ENCODE peak calls at places on chromosomes 11 and 22, in six cellular contexts. One of them, this sample, is unnamed.

GRCh38 chr11:78946945-78947914 is 372.6 kb upstream of the NARS2 start:
- DNase-seq in fibroblast of mammary gland: peak
- DNase-seq in AG09309: peak
- DNase-seq in H9: no peak
- DNase-seq in neural crest cell: no peak
- DNase-seq in coronary artery: no peak
- DNase-seq in this sample: no peak

GRCh38 chr11:126465573-126466287 is 110.2 kb downstream of the ST3GAL4 start:
- DNase-seq in fibroblast of mammary gland: no peak
- DNase-seq in AG09309: no peak
- DNase-seq in H9: no peak
- DNase-seq in neural crest cell: no peak
- DNase-seq in coronary artery: no peak
- DNase-seq in this sample: no peak

GRCh38 chr11:1870721-1871466 is 18.0 kb downstream of the LSP1 start:
- DNase-seq in fibroblast of mammary gland: no peak
- DNase-seq in AG09309: no peak
- DNase-seq in H9: no peak
- DNase-seq in neural crest cell: no peak
- DNase-seq in coronary artery: no peak
- DNase-seq in this sample: peak

GRCh38 chr22:38694945-38695344 is 5.8 kb downstream of the JOSD1 start:
- DNase-seq in fibroblast of mammary gland: no peak
- DNase-seq in AG09309: no peak
- DNase-seq in H9: no peak
- DNase-seq in neural crest cell: no peak
- DNase-seq in coronary artery: no peak
- DNase-seq in this sample: no peak

GRCh38 chr22:33542153-33542552 is 378.1 kb downstream of the LARGE1 start:
- DNase-seq in fibroblast of mammary gland: peak
- DNase-seq in AG09309: no peak
- DNase-seq in H9: no peak
- DNase-seq in neural crest cell: no peak
- DNase-seq in coronary artery: no peak
- DNase-seq in this sample: no peak

GRCh38 chr11:132111781-132112380 is 741.5 kb downstream of the NTM start:
- DNase-seq in fibroblast of mammary gland: peak
- DNase-seq in AG09309: peak
- DNase-seq in H9: no peak
- DNase-seq in neural crest cell: no peak
- DNase-seq in coronary artery: no peak
- DNase-seq in this sample: no peak

GRCh38 chr11:58392741-58393140 is 13.9 kb downstream of the OR5B3 start:
- DNase-seq in fibroblast of mammary gland: no peak
- DNase-seq in AG09309: no peak
- DNase-seq in H9: no peak
- DNase-seq in neural crest cell: no peak
- DNase-seq in coronary artery: no peak
- DNase-seq in this sample: no peak

GRCh38 chr11:46900091-46900746 is 18.1 kb downstream of the LRP4 start:
- DNase-seq in fibroblast of mammary gland: no peak
- DNase-seq in AG09309: no peak
- DNase-seq in H9: no peak
- DNase-seq in neural crest cell: no peak
- DNase-seq in coronary artery: no peak
- DNase-seq in this sample: no peak

GRCh38 chr11:95248666-95249467 is 17.9 kb upstream of the SESN3 start:
- DNase-seq in fibroblast of mammary gland: no peak
- DNase-seq in AG09309: no peak
- DNase-seq in H9: peak
- DNase-seq in neural crest cell: no peak
- DNase-seq in coronary artery: no peak
- DNase-seq in this sample: no peak

GRCh38 chr11:81004576-81004975 is 1563.7 kb upstream of the TENM4 start:
- DNase-seq in fibroblast of mammary gland: no peak
- DNase-seq in AG09309: no peak
- DNase-seq in H9: no peak
- DNase-seq in neural crest cell: no peak
- DNase-seq in coronary artery: no peak
- DNase-seq in this sample: no peak

GRCh38 chr11:67320011-67320410 is 16.7 kb downstream of the SSH3 start:
- DNase-seq in fibroblast of mammary gland: no peak
- DNase-seq in AG09309: no peak
- DNase-seq in H9: no peak
- DNase-seq in neural crest cell: no peak
- DNase-seq in coronary artery: no peak
- DNase-seq in this sample: no peak

GRCh38 chr11:102446606-102447005 is 6.0 kb downstream of the TMEM123 start:
- DNase-seq in fibroblast of mammary gland: peak
- DNase-seq in AG09309: no peak
- DNase-seq in H9: no peak
- DNase-seq in neural crest cell: no peak
- DNase-seq in coronary artery: no peak
- DNase-seq in this sample: no peak

GRCh38 chr11:76030286-76030685 is 176.0 kb downstream of the WNT11 start:
- DNase-seq in fibroblast of mammary gland: peak
- DNase-seq in AG09309: no peak
- DNase-seq in H9: no peak
- DNase-seq in neural crest cell: no peak
- DNase-seq in coronary artery: no peak
- DNase-seq in this sample: no peak

GRCh38 chr22:29108137-29108536 is 35.3 kb downstream of the KREMEN1 start:
- DNase-seq in fibroblast of mammary gland: peak
- DNase-seq in AG09309: no peak
- DNase-seq in H9: no peak
- DNase-seq in neural crest cell: no peak
- DNase-seq in coronary artery: no peak
- DNase-seq in this sample: no peak

GRCh38 chr11:113603277-113604059 is 102.6 kb downstream of the TMPRSS5 start:
- DNase-seq in fibroblast of mammary gland: no peak
- DNase-seq in AG09309: no peak
- DNase-seq in H9: no peak
- DNase-seq in neural crest cell: no peak
- DNase-seq in coronary artery: no peak
- DNase-seq in this sample: no peak

GRCh38 chr11:75867778-75868374 is 52.9 kb downstream of the UVRAG start:
- DNase-seq in fibroblast of mammary gland: peak
- DNase-seq in AG09309: peak
- DNase-seq in H9: no peak
- DNase-seq in neural crest cell: peak
- DNase-seq in coronary artery: no peak
- DNase-seq in this sample: peak

GRCh38 chr11:123137496-123138270 is 57.4 kb downstream of the CLMP start:
- DNase-seq in fibroblast of mammary gland: peak
- DNase-seq in AG09309: peak
- DNase-seq in H9: peak
- DNase-seq in neural crest cell: peak
- DNase-seq in coronary artery: peak
- DNase-seq in this sample: peak

GRCh38 chr11:57103899-57104605 is 77.7 kb upstream of the LRRC55 start:
- DNase-seq in fibroblast of mammary gland: no peak
- DNase-seq in AG09309: no peak
- DNase-seq in H9: no peak
- DNase-seq in neural crest cell: no peak
- DNase-seq in coronary artery: no peak
- DNase-seq in this sample: no peak

GRCh38 chr11:45872513-45873356 is 12.7 kb upstream of the MAPK8IP1 start:
- DNase-seq in fibroblast of mammary gland: peak
- DNase-seq in AG09309: peak
- DNase-seq in H9: peak
- DNase-seq in neural crest cell: peak
- DNase-seq in coronary artery: no peak
- DNase-seq in this sample: peak

GRCh38 chr11:9982796-9983579 is 311.0 kb downstream of the SBF2 start:
- DNase-seq in fibroblast of mammary gland: peak
- DNase-seq in AG09309: no peak
- DNase-seq in H9: peak
- DNase-seq in neural crest cell: peak
- DNase-seq in coronary artery: no peak
- DNase-seq in this sample: no peak

GRCh38 chr11:126080206-126080941 is 17.7 kb upstream of the CDON start:
- DNase-seq in fibroblast of mammary gland: peak
- DNase-seq in AG09309: no peak
- DNase-seq in H9: no peak
- DNase-seq in neural crest cell: no peak
- DNase-seq in coronary artery: no peak
- DNase-seq in this sample: peak

GRCh38 chr11:61609970-61610347 is 29.1 kb upstream of the SYT7 start:
- DNase-seq in fibroblast of mammary gland: no peak
- DNase-seq in AG09309: no peak
- DNase-seq in H9: peak
- DNase-seq in neural crest cell: no peak
- DNase-seq in coronary artery: no peak
- DNase-seq in this sample: no peak

GRCh38 chr22:33247758-33248157 is 189.6 kb upstream of the SYN3 start:
- DNase-seq in fibroblast of mammary gland: peak
- DNase-seq in AG09309: no peak
- DNase-seq in H9: no peak
- DNase-seq in neural crest cell: no peak
- DNase-seq in coronary artery: no peak
- DNase-seq in this sample: no peak

GRCh38 chr11:80462211-80462610 is 1021.4 kb upstream of the TENM4 start:
- DNase-seq in fibroblast of mammary gland: peak
- DNase-seq in AG09309: no peak
- DNase-seq in H9: no peak
- DNase-seq in neural crest cell: no peak
- DNase-seq in coronary artery: no peak
- DNase-seq in this sample: no peak

GRCh38 chr11:116882386-116882785 is 45.0 kb upstream of the APOA1 start:
- DNase-seq in fibroblast of mammary gland: peak
- DNase-seq in AG09309: peak
- DNase-seq in H9: no peak
- DNase-seq in neural crest cell: no peak
- DNase-seq in coronary artery: no peak
- DNase-seq in this sample: no peak

GRCh38 chr11:98967005-98967404 is 53.7 kb upstream of the CNTN5 start:
- DNase-seq in fibroblast of mammary gland: no peak
- DNase-seq in AG09309: no peak
- DNase-seq in H9: no peak
- DNase-seq in neural crest cell: no peak
- DNase-seq in coronary artery: no peak
- DNase-seq in this sample: no peak

GRCh38 chr22:33465554-33465953 is 407.4 kb upstream of the SYN3 start:
- DNase-seq in fibroblast of mammary gland: no peak
- DNase-seq in AG09309: no peak
- DNase-seq in H9: no peak
- DNase-seq in neural crest cell: no peak
- DNase-seq in coronary artery: no peak
- DNase-seq in this sample: no peak

GRCh38 chr11:5343474-5344335 is at the start of gene OR51B5:
- DNase-seq in fibroblast of mammary gland: no peak
- DNase-seq in AG09309: no peak
- DNase-seq in H9: no peak
- DNase-seq in neural crest cell: no peak
- DNase-seq in coronary artery: no peak
- DNase-seq in this sample: no peak

GRCh38 chr11:2510626-2511402 is 66.0 kb downstream of the KCNQ1 start:
- DNase-seq in fibroblast of mammary gland: no peak
- DNase-seq in AG09309: no peak
- DNase-seq in H9: no peak
- DNase-seq in neural crest cell: no peak
- DNase-seq in coronary artery: peak
- DNase-seq in this sample: no peak

GRCh38 chr11:66144000-66144678 is 74.1 kb downstream of the PACS1 start:
- DNase-seq in fibroblast of mammary gland: no peak
- DNase-seq in AG09309: no peak
- DNase-seq in H9: no peak
- DNase-seq in neural crest cell: no peak
- DNase-seq in coronary artery: no peak
- DNase-seq in this sample: no peak
- TF ChIP-seq CTCF in fibroblast of mammary gland: no peak
- TF ChIP-seq CTCF in AG09309: no peak
- TF ChIP-seq CTCF in H9: no peak
- TF ChIP-seq CTCF in neural crest cell: no peak
- TF ChIP-seq CTCF in coronary artery: no peak
- TF ChIP-seq CTCF in this sample: no peak

GRCh38 chr22:22031183-22031560 is 48.6 kb upstream of the TOP3B start:
- DNase-seq in fibroblast of mammary gland: no peak
- DNase-seq in AG09309: no peak
- DNase-seq in H9: no peak
- DNase-seq in neural crest cell: no peak
- DNase-seq in coronary artery: no peak
- DNase-seq in this sample: no peak

GRCh38 chr22:22031571-22031970 is 49.0 kb upstream of the TOP3B start:
- DNase-seq in fibroblast of mammary gland: no peak
- DNase-seq in AG09309: no peak
- DNase-seq in H9: no peak
- DNase-seq in neural crest cell: no peak
- DNase-seq in coronary artery: no peak
- DNase-seq in this sample: no peak

GRCh38 chr22:22032906-22033802 is 50.6 kb upstream of the TOP3B start:
- DNase-seq in fibroblast of mammary gland: no peak
- DNase-seq in AG09309: no peak
- DNase-seq in H9: no peak
- DNase-seq in neural crest cell: no peak
- DNase-seq in coronary artery: no peak
- DNase-seq in this sample: no peak

GRCh38 chr22:22032099-22032905 is 49.7 kb upstream of the TOP3B start:
- DNase-seq in fibroblast of mammary gland: no peak
- DNase-seq in AG09309: no peak
- DNase-seq in H9: no peak
- DNase-seq in neural crest cell: no peak
- DNase-seq in coronary artery: no peak
- DNase-seq in this sample: no peak

GRCh38 chr22:22030493-22031182 is 48.1 kb upstream of the TOP3B start:
- DNase-seq in fibroblast of mammary gland: no peak
- DNase-seq in AG09309: no peak
- DNase-seq in H9: peak
- DNase-seq in neural crest cell: no peak
- DNase-seq in coronary artery: no peak
- DNase-seq in this sample: peak
- TF ChIP-seq CTCF in fibroblast of mammary gland: peak
- TF ChIP-seq CTCF in AG09309: peak
- TF ChIP-seq CTCF in H9: peak
- TF ChIP-seq CTCF in neural crest cell: peak
- TF ChIP-seq CTCF in coronary artery: no peak
- TF ChIP-seq CTCF in this sample: peak

DNA sequence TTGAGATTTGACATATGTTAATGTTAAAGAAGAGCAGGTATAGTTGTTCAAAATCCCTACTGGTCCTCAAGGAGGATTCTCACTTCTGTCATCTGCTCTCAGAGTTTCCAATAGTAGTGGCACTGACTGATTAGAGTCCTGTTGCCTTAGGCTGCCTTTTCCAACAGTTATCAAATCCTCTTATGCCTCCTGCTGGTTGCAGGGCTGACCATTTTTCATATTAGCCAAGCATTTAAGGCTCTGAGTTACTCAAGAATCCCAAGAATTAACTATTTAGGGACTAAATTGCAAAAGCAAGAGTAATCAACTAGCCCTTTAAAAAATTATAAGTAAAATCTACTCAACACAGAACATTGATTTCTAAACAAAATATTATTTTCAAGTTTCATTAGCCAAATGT is 212.0 kb upstream of the CHORDC1 start:
- DNase-seq in fibroblast of mammary gland: no peak
- DNase-seq in AG09309: no peak
- DNase-seq in H9: no peak
- DNase-seq in neural crest cell: no peak
- DNase-seq in coronary artery: no peak
- DNase-seq in this sample: no peak
- TF ChIP-seq CTCF in fibroblast of mammary gland: no peak
- TF ChIP-seq CTCF in AG09309: no peak
- TF ChIP-seq CTCF in H9: peak
- TF ChIP-seq CTCF in neural crest cell: peak
- TF ChIP-seq CTCF in coronary artery: no peak
- TF ChIP-seq CTCF in this sample: no peak

GRCh38 chr22:27175974-27176373 is 518.6 kb downstream of the MIAT start:
- DNase-seq in fibroblast of mammary gland: no peak
- DNase-seq in AG09309: no peak
- DNase-seq in H9: no peak
- DNase-seq in neural crest cell: no peak
- DNase-seq in coronary artery: no peak
- DNase-seq in this sample: no peak
- TF ChIP-seq CTCF in fibroblast of mammary gland: no peak
- TF ChIP-seq CTCF in AG09309: no peak
- TF ChIP-seq CTCF in H9: no peak
- TF ChIP-seq CTCF in neural crest cell: no peak
- TF ChIP-seq CTCF in coronary artery: no peak
- TF ChIP-seq CTCF in this sample: no peak

This sample was measured in nephron progenitor cell.